ENCODE peak calls at places on chromosomes 4 and X, in four cellular contexts. L is stomach, D is transverse colon, C is upper lobe of left lung. W is an unnamed sample.

GRCh38 chrX:71636438-71637252 is 18.3 kb upstream of the CXCR3 start:
- DNase-seq in L (no peak), D (peak; percentile 21), C (no peak), W (no peak)

GRCh38 chr4:169383724-169384123 is 113.0 kb upstream of the SH3RF1 start:
- DNase-seq in L (no peak), D (no peak), C (no peak), W (no peak)

GRCh38 chr4:1194028-1194900 is 21.9 kb upstream of the SPON2 start:
- DNase-seq in L (peak; percentile 40), D (peak; percentile 58), C (peak; percentile 87), W (peak; percentile 12)

GRCh38 chr4:7392438-7393374 is 42.0 kb downstream of the PSAPL1 start:
- DNase-seq in L (peak; percentile 21), D (no peak), C (peak; percentile 79), W (peak; percentile 25)

GRCh38 chr4:85209161-85209560 is 242.7 kb upstream of the WDFY3 start:
- DNase-seq in L (no peak), D (no peak), C (no peak), W (no peak)

GRCh38 chrX:26295425-26295824 is 79.5 kb downstream of the MAGEB5 start:
- DNase-seq in L (no peak), D (no peak), C (no peak), W (no peak)

GRCh38 chrX:49291615-49292337 is 11.7 kb upstream of the GAGE10 start:
- DNase-seq in L (peak; percentile 69), D (peak; percentile 66), C (no peak), W (peak; percentile 19)

GRCh38 chr4:174714393-174715211 is 114.4 kb downstream of the GLRA3 start:
- DNase-seq in L (peak; percentile 36), D (peak; percentile 16), C (no peak), W (peak; percentile 17)

GRCh38 chr4:2343476-2343875 is 75.0 kb downstream of the ZFYVE28 start:
- DNase-seq in L (no peak), D (no peak), C (no peak), W (no peak)

GRCh38 chr4:8685831-8686230 is 93.3 kb downstream of the CPZ start:
- DNase-seq in L (no peak), D (no peak), C (no peak), W (no peak)
- H3K27me3 ChIP-seq in L (no peaks in the 10 kb centered on the region), D (peaks cover 22% of the 10 kb centered on the region), C (no peaks in the 10 kb centered on the region), W (no peaks in the 10 kb centered on the region)

GRCh38 chrX:19627081-19627480 is 111.8 kb upstream of the MAP3K15 start:
- DNase-seq in L (no peak), D (no peak), C (peak; percentile 24), W (no peak)

GRCh38 chrX:19626230-19626629 is 110.9 kb upstream of the MAP3K15 start:
- DNase-seq in L (no peak), D (no peak), C (no peak), W (no peak)

GRCh38 chrX:19627533-19627932 is 112.2 kb upstream of the MAP3K15 start:
- DNase-seq in L (no peak), D (no peak), C (no peak), W (no peak)

GRCh38 chrX:19625612-19626011 is 110.3 kb upstream of the MAP3K15 start:
- DNase-seq in L (no peak), D (peak; percentile 25), C (no peak), W (no peak)

DNA sequence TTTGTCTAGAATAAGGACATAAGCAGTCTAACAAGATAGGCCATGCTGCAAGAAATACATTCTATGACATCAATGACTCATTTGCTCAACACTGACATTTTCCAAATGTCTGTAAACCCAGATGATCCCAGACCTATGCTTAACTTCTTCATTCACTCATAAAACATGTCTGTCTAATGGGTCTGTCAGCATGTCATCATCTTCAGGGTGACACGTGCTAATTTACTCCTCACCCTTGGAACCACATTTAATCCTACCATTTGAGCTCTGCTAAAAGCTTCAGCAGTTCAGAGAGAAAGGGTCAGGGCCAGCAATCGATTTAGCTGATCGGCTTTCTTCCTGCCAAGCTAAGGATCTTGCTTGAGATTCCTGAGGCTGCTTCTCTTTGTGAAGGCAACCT is 109.4 kb upstream of the MAP3K15 start:
- DNase-seq in L (no peak), D (no peak), C (no peak), W (no peak)
- TF ChIP-seq EP300 in L (no peak), D (no peak), C (no peak), W (no peak)

DNA sequence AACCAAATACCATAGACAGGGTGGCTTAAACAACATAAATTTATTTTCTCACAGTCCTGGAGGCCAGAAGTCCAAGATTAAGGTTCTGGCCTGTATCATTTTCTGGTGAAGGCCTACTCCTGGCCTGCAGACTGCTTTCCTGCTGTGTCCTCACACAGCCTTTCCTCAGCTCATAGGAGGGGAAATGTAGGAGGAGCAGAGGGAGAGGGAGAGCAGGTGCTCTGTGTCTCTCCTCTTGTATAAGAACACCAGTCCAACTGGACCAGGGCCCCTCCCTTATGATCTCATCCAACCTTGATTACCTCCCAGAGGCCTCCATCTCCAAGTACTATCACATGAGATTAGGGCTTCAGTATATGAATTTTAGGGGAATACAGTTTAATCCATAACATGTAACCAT is 34.3 kb downstream of the RAPGEF2 start:
- DNase-seq in L (no peak), D (peak; percentile 27), C (no peak), W (no peak)
- H3K4me1 ChIP-seq in L (peaks cover 13% of the 10 kb centered on the region), D (peaks cover 15% of the 10 kb centered on the region), C (peaks cover 19% of the 10 kb centered on the region), W (peaks cover 39% of the 10 kb centered on the region)

GRCh38 chr4:185461565-185461964 is 10.0 kb downstream of the CCDC110 start:
- DNase-seq in L (no peak), D (no peak), C (no peak), W (no peak)

GRCh38 chr4:185456131-185456530 is 15.4 kb downstream of the CCDC110 start:
- DNase-seq in L (no peak), D (no peak), C (no peak), W (no peak)

GRCh38 chr4:185457136-185457535 is 14.4 kb downstream of the CCDC110 start:
- DNase-seq in L (no peak), D (no peak), C (no peak), W (no peak)
- H3K27me3 ChIP-seq in L (no peaks in the 10 kb centered on the region), D (no peaks in the 10 kb centered on the region), C (no peaks in the 10 kb centered on the region), W (no peaks in the 10 kb centered on the region)

DNA sequence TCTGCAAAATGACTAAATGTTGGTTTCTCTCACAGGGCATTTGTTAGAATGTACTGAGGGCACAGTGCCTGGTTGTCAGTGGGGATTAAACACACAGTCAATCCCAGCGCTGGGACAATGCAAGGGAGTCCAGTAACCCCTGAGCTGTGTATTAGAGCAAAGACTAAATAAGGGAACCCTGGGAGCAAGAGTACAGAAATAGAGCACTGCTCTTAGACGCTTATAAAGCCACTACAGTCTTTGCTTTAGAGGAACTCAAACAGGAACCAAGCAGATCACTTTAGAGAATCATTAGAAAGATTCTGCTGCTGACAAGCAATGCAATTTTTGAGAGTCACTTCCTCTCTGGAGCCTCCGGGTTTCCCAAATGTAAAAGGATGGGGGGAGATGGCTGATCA is 137.9 kb upstream of the CPEB2 start:
- DNase-seq in L (no peak), D (no peak), C (no peak), W (no peak)
- TF ChIP-seq EP300 in L (no peak), D (no peak), C (no peak), W (no peak)

DNA sequence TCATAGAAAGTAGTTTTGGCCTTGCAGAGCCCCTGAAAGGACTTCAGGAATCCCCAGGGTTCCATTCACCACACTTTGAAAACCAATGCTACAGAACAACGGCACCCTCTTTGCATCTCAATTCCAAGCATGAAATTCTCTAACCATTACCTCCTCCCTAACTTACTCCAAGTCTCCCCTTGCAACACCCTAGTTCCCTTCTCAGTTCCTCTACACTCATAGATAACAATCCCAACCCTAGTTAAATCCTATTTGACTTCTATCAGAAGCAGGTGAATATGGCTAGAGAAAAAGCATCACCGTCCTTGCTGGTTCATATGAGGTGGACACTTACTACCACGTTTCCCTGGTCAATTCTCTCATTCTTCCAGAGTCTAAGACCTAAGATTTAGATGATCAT is 2.4 kb downstream of the RCHY1 start:
- DNase-seq in L (no peak), D (no peak), C (no peak), W (no peak)
- H3K4me1 ChIP-seq in L (peaks cover 50% of the 10 kb centered on the region), D (peaks cover 31% of the 10 kb centered on the region), C (peaks cover 39% of the 10 kb centered on the region), W (peaks cover 38% of the 10 kb centered on the region)

GRCh38 chr4:89992744-89993143 is 98.1 kb downstream of the MMRN1 start:
- DNase-seq in L (no peak), D (no peak), C (no peak), W (no peak)
- H3K27me3 ChIP-seq in L (no peaks in the 10 kb centered on the region), D (no peaks in the 10 kb centered on the region), C (no peaks in the 10 kb centered on the region), W (no peaks in the 10 kb centered on the region)